ENCODE peak calls at places on chromosome 13, in eight cellular contexts. Z is tibial nerve, V is Panc1, I is fibroblast of mammary gland, Y is neural progenitor cell, X is foreskin fibroblast, H is astrocyte of the spinal cord, E is adrenal gland. B is an unnamed sample.
A peak's percentile ranks its signal among the peaks of the same experiment; 100 is the strongest.

GRCh38 chr13:86731987-86732386 is 932.8 kb upstream of the SLITRK6 start:
- DNase-seq in Z (no peak), V (no peak), I (no peak), Y (no peak), X (no peak), H (peak; percentile 2), E (no peak), B (no peak)

GRCh38 chr13:93244141-93244917 is 17.7 kb downstream of the GPC6 start:
- DNase-seq in Z (no peak), V (no peak), I (peak; percentile 65), Y (peak; percentile 51), X (peak; percentile 45), H (peak; percentile 66), E (peak; percentile 8), B (peak; percentile 66)

GRCh38 chr13:73334459-73334858 is 275.7 kb downstream of the KLF5 start:
- DNase-seq in Z (no peak), V (no peak), I (peak; percentile 36), Y (no peak), X (peak; percentile 24), H (no peak), E (no peak), B (no peak)

GRCh38 chr13:75271851-75272250 is 210.1 kb downstream of the TBC1D4 start:
- DNase-seq in Z (no peak), V (no peak), I (peak; percentile 23), Y (no peak), X (peak; percentile 4), H (peak; percentile 33), E (no peak), B (no peak)

GRCh38 chr13:91609353-91609752 is 210.9 kb downstream of the GPC5 start:
- DNase-seq in Z (no peak), V (no peak), I (peak; percentile 0), Y (no peak), X (no peak), H (peak; percentile 6), E (peak; percentile 4), B (no peak)

GRCh38 chr13:65894049-65894448 is 1336.1 kb downstream of the PCDH9 start:
- DNase-seq in Z (no peak), V (no peak), I (no peak), Y (no peak), X (no peak), H (no peak), E (no peak), B (no peak)

GRCh38 chr13:26007774-26008173 is 44.0 kb downstream of the SHISA2 start:
- DNase-seq in Z (no peak), V (no peak), I (no peak), Y (no peak), X (no peak), H (no peak), E (no peak), B (no peak)

GRCh38 chr13:29484236-29484635 is 111.3 kb downstream of the SLC7A1 start:
- DNase-seq in Z (no peak), V (no peak), I (no peak), Y (peak; percentile 61), X (no peak), H (no peak), E (no peak), B (no peak)

GRCh38 chr13:41639955-41640780 is 182.8 kb downstream of the RGCC start:
- DNase-seq in Z (no peak), V (no peak), I (peak; percentile 52), Y (no peak), X (no peak), H (no peak), E (peak; percentile 61), B (no peak)

GRCh38 chr13:107441279-107441678 is 774.1 kb downstream of the LIG4 start:
- DNase-seq in Z (no peak), V (no peak), I (peak; percentile 48), Y (no peak), X (no peak), H (peak; percentile 85), E (no peak), B (peak; percentile 86)

GRCh38 chr13:27381601-27382000 is 42.8 kb upstream of the GTF3A start:
- DNase-seq in Z (no peak), V (no peak), I (no peak), Y (no peak), X (no peak), H (no peak), E (no peak), B (no peak)

GRCh38 chr13:27379694-27380596 is 44.5 kb upstream of the GTF3A start:
- DNase-seq in Z (peak; percentile 23), V (no peak), I (peak; percentile 49), Y (peak; percentile 83), X (peak; percentile 23), H (peak; percentile 22), E (peak; percentile 41), B (no peak)

GRCh38 chr13:27384285-27384684 is 40.1 kb upstream of the GTF3A start:
- DNase-seq in Z (no peak), V (no peak), I (no peak), Y (no peak), X (no peak), H (no peak), E (no peak), B (no peak)

GRCh38 chr13:27379126-27379525 is 45.3 kb upstream of the GTF3A start:
- DNase-seq in Z (no peak), V (no peak), I (no peak), Y (no peak), X (no peak), H (no peak), E (no peak), B (no peak)

DNA sequence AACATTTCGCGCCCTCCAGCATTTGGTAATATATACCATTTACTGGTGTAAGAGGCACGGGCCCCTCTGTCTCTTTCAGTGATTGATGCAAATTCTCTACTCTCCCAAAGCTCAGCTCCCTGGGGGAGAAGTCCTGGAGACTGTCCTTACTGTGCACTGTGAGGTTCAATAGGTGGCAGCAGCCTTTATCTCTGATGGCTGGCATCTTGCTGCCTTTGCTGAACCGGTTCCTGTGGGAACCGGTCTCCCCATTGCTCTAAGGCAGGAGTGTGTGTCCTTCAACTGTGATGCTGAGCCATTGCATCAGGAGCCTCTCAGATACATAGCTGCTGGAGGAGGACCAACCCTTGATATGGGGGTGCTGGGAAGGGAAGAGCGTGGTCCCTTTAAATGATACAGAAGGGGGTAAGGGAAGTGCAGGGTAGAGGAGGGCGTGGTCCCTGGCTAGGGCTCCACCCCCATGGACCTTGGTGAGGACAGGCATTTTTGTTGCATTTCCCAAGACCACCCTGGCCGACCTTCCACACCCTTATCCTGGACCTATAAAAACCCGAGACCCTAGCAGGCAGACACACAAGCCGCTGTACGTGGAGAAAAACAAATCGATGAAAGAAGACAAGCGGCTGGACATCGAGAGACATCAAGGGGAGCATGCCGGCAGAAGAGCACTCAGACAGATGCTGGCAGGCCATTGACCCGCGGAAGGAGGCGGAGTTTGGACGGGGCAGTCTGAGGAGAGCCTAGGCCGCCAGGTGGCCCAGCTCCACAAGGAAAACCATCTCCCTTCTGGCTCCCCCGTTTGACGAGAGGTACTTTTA is 41.1 kb upstream of the GTF3A start:
- DNase-seq in Z (no peak), V (no peak), I (no peak), Y (no peak), X (no peak), H (no peak), E (no peak), B (no peak)
- TF ChIP-seq CTCF in Z (no peak), V (peak; percentile 27), I (no peak), Y (no peak), X (no peak), H (no peak), E (no peak), B (no peak)

GRCh38 chr13:49108204-49108603 is 111.9 kb upstream of the MLNR start:
- DNase-seq in Z (no peak), V (no peak), I (no peak), Y (no peak), X (no peak), H (no peak), E (no peak), B (no peak)

GRCh38 chr13:49112782-49113525 is 107.2 kb upstream of the MLNR start:
- DNase-seq in Z (no peak), V (no peak), I (peak; percentile 26), Y (peak; percentile 58), X (no peak), H (no peak), E (no peak), B (no peak)

GRCh38 chr13:49113526-49114286 is 106.4 kb upstream of the MLNR start:
- DNase-seq in Z (no peak), V (no peak), I (peak; percentile 78), Y (peak; percentile 7), X (peak; percentile 33), H (peak; percentile 72), E (no peak), B (no peak)

GRCh38 chr13:49110122-49110831 is 109.9 kb upstream of the MLNR start:
- DNase-seq in Z (peak; percentile 67), V (no peak), I (peak; percentile 93), Y (peak; percentile 95), X (peak; percentile 81), H (peak; percentile 90), E (peak; percentile 93), B (no peak)
- H3K4me3 ChIP-seq in Z (peak overlapping the region; percentile 34), V (peak overlapping the region; percentile 58), I (peak overlapping the region; percentile 73), Y (peak overlapping the region; percentile 98), X (peak overlapping the region; percentile 71), H (peak overlapping the region; percentile 64), E (peak overlapping the region; percentile 40), B (peak overlapping the region; percentile 51)

DNA sequence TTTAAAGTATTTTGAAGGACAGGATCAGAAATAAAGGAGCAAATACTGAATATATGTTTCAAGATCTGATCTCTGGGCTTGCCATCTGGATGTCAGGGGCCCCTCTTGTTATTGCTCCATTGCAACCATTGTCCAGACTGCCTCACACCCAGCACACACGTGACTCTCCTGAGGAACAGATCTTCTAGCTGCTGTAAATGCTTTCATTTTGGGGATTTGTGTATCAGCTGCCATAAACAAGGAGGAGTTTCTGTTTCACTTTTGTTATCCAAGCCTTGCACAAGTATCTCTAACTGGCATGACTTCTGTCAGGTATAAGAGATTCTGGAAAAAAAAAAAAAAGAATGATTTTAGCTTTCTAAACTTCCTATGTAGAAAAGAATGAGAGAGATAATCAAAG is 1624.1 kb upstream of the PRR20A start:
- DNase-seq in Z (no peak), V (no peak), I (no peak), Y (no peak), X (no peak), H (no peak), E (no peak), B (no peak)
- TF ChIP-seq CTCF in Z (no peak), V (no peak), I (no peak), Y (no peak), X (no peak), H (no peak), E (no peak), B (no peak)

GRCh38 chr13:35702316-35702715 is 225.8 kb upstream of the MAB21L1 start:
- DNase-seq in Z (no peak), V (no peak), I (no peak), Y (no peak), X (no peak), H (no peak), E (no peak), B (no peak)

GRCh38 chr13:35699805-35700204 is 223.3 kb upstream of the MAB21L1 start:
- DNase-seq in Z (no peak), V (no peak), I (peak; percentile 70), Y (no peak), X (peak; percentile 78), H (peak; percentile 56), E (peak; percentile 10), B (no peak)

GRCh38 chr13:35700661-35701060 is 224.2 kb upstream of the MAB21L1 start:
- DNase-seq in Z (no peak), V (no peak), I (peak; percentile 51), Y (no peak), X (no peak), H (peak; percentile 57), E (no peak), B (no peak)

GRCh38 chr13:35697281-35697680 is 220.8 kb upstream of the MAB21L1 start:
- DNase-seq in Z (no peak), V (no peak), I (no peak), Y (no peak), X (no peak), H (no peak), E (no peak), B (no peak)

GRCh38 chr13:35699181-35699580 is 222.7 kb upstream of the MAB21L1 start:
- DNase-seq in Z (no peak), V (no peak), I (peak; percentile 78), Y (no peak), X (peak; percentile 69), H (peak; percentile 54), E (no peak), B (no peak)
- H3K4me3 ChIP-seq in Z (no peak overlapping the region), V (no peak overlapping the region), I (no peak overlapping the region), Y (no peak overlapping the region), X (peak overlapping the region; percentile 43), H (no peak overlapping the region), E (no peak overlapping the region), B (no peak overlapping the region)

B was measured in epithelial cell of proximal tubule.